ENCODE peak calls at places on chromosomes 7 and 10, in six cellular contexts. X, G, O, U, N and D are unnamed samples.

GRCh38 chr7:71251706-71252105 is 119.8 kb downstream of the GALNT17 start:
- DNase-seq in U (no peak), N (no peak), X (no peak), G (no peak), O (no peak), D (no peak)

GRCh38 chr10:22816298-22816653 is 101.9 kb upstream of the PIP4K2A start:
- DNase-seq in G (no peak), N (no peak), U (no peak), O (no peak), X (peak; percentile 85), D (no peak)

GRCh38 chr7:145718129-145718528 is 398.5 kb upstream of the CNTNAP2 start:
- DNase-seq in U (no peak), N (no peak), X (no peak), G (no peak), O (no peak), D (no peak)

GRCh38 chr7:123865517-123866117 is 20.6 kb downstream of the HYAL4 start:
- DNase-seq in O (no peak), X (peak; percentile 84), G (peak; percentile 44), U (peak; percentile 20), N (no peak), D (no peak)

GRCh38 chr10:19930936-19931859 is 115.0 kb downstream of the PLXDC2 start:
- DNase-seq in U (no peak), G (no peak), X (peak; percentile 57), O (peak; percentile 57), N (no peak), D (no peak)

GRCh38 chr10:21732067-21732772 is 198.2 kb downstream of the MLLT10 start:
- DNase-seq in U (no peak), X (peak; percentile 90), N (no peak), O (no peak), G (peak; percentile 77), D (peak; percentile 67)

GRCh38 chr10:71399946-71400345 is 3.2 kb downstream of the CDH23 start:
- DNase-seq in X (no peak), O (no peak), N (no peak), G (no peak), U (no peak), D (no peak)

GRCh38 chr7:85001493-85002345 is 185.1 kb downstream of the SEMA3D start:
- DNase-seq in N (no peak), O (no peak), U (no peak), X (no peak), G (no peak), D (no peak)

GRCh38 chr7:158549834-158550700 is 37.6 kb downstream of the PTPRN2 start:
- DNase-seq in N (no peak), G (no peak), O (no peak), X (no peak), U (no peak), D (no peak)

GRCh38 chr10:95660283-95660682 is 3.8 kb upstream of the ALDH18A1 start:
- DNase-seq in G (no peak), U (no peak), X (peak; percentile 29), O (no peak), N (no peak), D (no peak)

GRCh38 chr10:78433722-78434535 is 400.3 kb downstream of the RPS24 start:
- DNase-seq in O (no peak), U (no peak), X (no peak), N (no peak), G (no peak), D (no peak)

GRCh38 chr10:16887565-16887964 is 70.3 kb upstream of the RSU1 start:
- DNase-seq in O (no peak), N (no peak), G (no peak), U (peak; percentile 65), X (peak; percentile 88), D (no peak)

GRCh38 chr10:123034332-123034731 is 25.5 kb downstream of the ACADSB start:
- DNase-seq in G (no peak), N (no peak), U (no peak), O (no peak), X (no peak), D (no peak)

GRCh38 chr7:36916619-36917018 is 192.3 kb upstream of the AOAH start:
- DNase-seq in G (no peak), U (no peak), N (no peak), X (no peak), O (no peak), D (no peak)

GRCh38 chr10:90088008-90088322 is 386.6 kb downstream of the KIF20B start:
- DNase-seq in N (no peak), U (no peak), X (no peak), O (no peak), G (no peak), D (no peak)

GRCh38 chr7:30815016-30815854 is 44.0 kb downstream of the MINDY4 start:
- DNase-seq in O (no peak), X (peak; percentile 72), G (no peak), U (no peak), N (no peak), D (no peak)

GRCh38 chr10:77386833-77387232 is 250.8 kb downstream of the KCNMA1 start:
- DNase-seq in X (peak; percentile 64), U (peak; percentile 23), O (no peak), N (no peak), G (no peak), D (no peak)

GRCh38 chr7:133975130-133975529 is 152.0 kb upstream of the LRGUK start:
- DNase-seq in G (no peak), X (no peak), N (no peak), U (no peak), O (no peak), D (no peak)

GRCh38 chr7:64465551-64465950 is 97.3 kb downstream of the ZNF680 start:
- DNase-seq in N (no peak), U (no peak), G (no peak), O (no peak), X (no peak), D (no peak)